ENCODE peak calls at places on chromosomes 16 and 17, in eight cellular contexts. U, P, Q, D, H, A, X and N are unnamed samples.

GRCh38 chr17:6506679-6507231 is 49.6 kb downstream of the PITPNM3 start:
- DNase-seq in U (no peak), P (peak; percentile 49), Q (no peak), D (no peak), H (no peak), A (no peak), X (no peak), N (no peak)

GRCh38 chr17:16881239-16881924 is 90.5 kb downstream of the TNFRSF13B start:
- DNase-seq in U (no peak), P (no peak), Q (no peak), D (no peak), H (no peak), A (no peak), X (no peak), N (no peak)

GRCh38 chr17:41796066-41796895 is 9.8 kb upstream of the JUP start:
- DNase-seq in U (no peak), P (no peak), Q (no peak), D (no peak), H (no peak), A (no peak), X (no peak), N (no peak)

GRCh38 chr17:73224663-73225305 is 31.9 kb downstream of the COG1 start:
- DNase-seq in U (no peak), P (no peak), Q (no peak), D (no peak), H (no peak), A (no peak), X (no peak), N (no peak)

GRCh38 chr17:43970366-43970765 is 16.6 kb upstream of the PYY start:
- DNase-seq in U (no peak), P (no peak), Q (no peak), D (no peak), H (no peak), A (no peak), X (no peak), N (no peak)

GRCh38 chr17:40303009-40303657 is 5.8 kb upstream of the RARA start:
- DNase-seq in U (peak; percentile 34), P (peak; percentile 59), Q (no peak), D (no peak), H (peak; percentile 67), A (no peak), X (no peak), N (no peak)

GRCh38 chr17:73541111-73541510 is 103.1 kb downstream of the SDK2 start:
- DNase-seq in U (no peak), P (no peak), Q (no peak), D (peak; percentile 32), H (no peak), A (no peak), X (no peak), N (no peak)

GRCh38 chr17:6492892-6493674 is 48.8 kb downstream of the PIMREG start:
- DNase-seq in U (no peak), P (no peak), Q (no peak), D (no peak), H (no peak), A (no peak), X (no peak), N (no peak)

GRCh38 chr17:1485748-1486376 is 6.6 kb downstream of the MYO1C start:
- DNase-seq in U (peak; percentile 37), P (peak; percentile 65), Q (no peak), D (no peak), H (peak; percentile 36), A (no peak), X (no peak), N (no peak)

GRCh38 chr17:72053069-72053846 is 67.6 kb upstream of the SOX9 start:
- DNase-seq in U (no peak), P (no peak), Q (peak; percentile 9), D (no peak), H (no peak), A (no peak), X (no peak), N (no peak)

GRCh38 chr17:67891481-67892119 is 66.3 kb downstream of the BPTF start:
- DNase-seq in U (no peak), P (peak; percentile 54), Q (no peak), D (no peak), H (peak; percentile 57), A (no peak), X (peak; percentile 53), N (peak; percentile 40)

GRCh38 chr17:48351916-48352332 is 78.1 kb downstream of the SKAP1 start:
- DNase-seq in U (no peak), P (peak; percentile 43), Q (no peak), D (no peak), H (no peak), A (no peak), X (peak; percentile 54), N (no peak)

GRCh38 chr17:79988163-79988971 is 47.3 kb downstream of the TBC1D16 start:
- DNase-seq in U (no peak), P (peak; percentile 81), Q (no peak), D (no peak), H (peak; percentile 47), A (no peak), X (peak; percentile 63), N (no peak)

GRCh38 chr17:5933430-5933829 is 136.7 kb upstream of the WSCD1 start:
- DNase-seq in U (no peak), P (no peak), Q (no peak), D (no peak), H (no peak), A (no peak), X (no peak), N (no peak)

GRCh38 chr16:58030136-58030840 is 4.7 kb downstream of the MMP15 start:
- DNase-seq in U (no peak), P (no peak), Q (no peak), D (no peak), H (no peak), A (no peak), X (no peak), N (no peak)

GRCh38 chr17:72467841-72468653 is 347.2 kb downstream of the SOX9 start:
- DNase-seq in U (no peak), P (peak; percentile 69), Q (peak; percentile 21), D (peak; percentile 39), H (no peak), A (no peak), X (no peak), N (peak; percentile 33)

GRCh38 chr17:57762375-57762916 is 17.3 kb upstream of the CCDC182 start:
- DNase-seq in U (no peak), P (no peak), Q (no peak), D (no peak), H (no peak), A (no peak), X (no peak), N (no peak)

GRCh38 chr17:17387461-17388362 is 84.5 kb downstream of the NT5M start:
- DNase-seq in U (no peak), P (no peak), Q (no peak), D (no peak), H (no peak), A (no peak), X (no peak), N (no peak)

GRCh38 chr17:15385305-15385704 is 43.9 kb upstream of the TEKT3 start:
- DNase-seq in U (no peak), P (no peak), Q (no peak), D (no peak), H (no peak), A (no peak), X (no peak), N (no peak)

GRCh38 chr17:37284198-37284597 is 91.6 kb upstream of the C17orf78 start:
- DNase-seq in U (no peak), P (peak; percentile 7), Q (no peak), D (no peak), H (no peak), A (no peak), X (no peak), N (no peak)

GRCh38 chr17:15999141-15999973 is at the start of the genes TTC19 and ZSWIM7:
- DNase-seq in U (peak; percentile 99), P (peak; percentile 96), Q (peak; percentile 90), D (peak; percentile 93), H (peak; percentile 90), A (peak; percentile 80), X (peak; percentile 76), N (peak; percentile 90)

GRCh38 chr16:50474138-50474537 is 74.1 kb upstream of the NKD1 start:
- DNase-seq in U (no peak), P (no peak), Q (no peak), D (no peak), H (no peak), A (no peak), X (no peak), N (no peak)

GRCh38 chr16:69179255-69180010 is 7.5 kb upstream of the SNTB2 start:
- DNase-seq in U (no peak), P (peak; percentile 90), Q (no peak), D (no peak), H (no peak), A (no peak), X (no peak), N (no peak)

GRCh38 chr16:80300456-80300855 is 240.3 kb upstream of the DYNLRB2 start:
- DNase-seq in U (no peak), P (no peak), Q (no peak), D (no peak), H (no peak), A (no peak), X (peak; percentile 13), N (no peak)

GRCh38 chr17:10271004-10271620 is 72.7 kb upstream of the GAS7 start:
- DNase-seq in U (no peak), P (no peak), Q (no peak), D (no peak), H (no peak), A (no peak), X (no peak), N (no peak)

GRCh38 chr16:19400709-19401108 is 17.0 kb upstream of the TMC5 start:
- DNase-seq in U (no peak), P (no peak), Q (no peak), D (no peak), H (no peak), A (no peak), X (no peak), N (no peak)

GRCh38 chr16:1105888-1106620 is 10.0 kb upstream of the C1QTNF8 start:
- DNase-seq in U (peak; percentile 81), P (peak; percentile 35), Q (peak; percentile 26), D (peak; percentile 16), H (peak; percentile 20), A (no peak), X (no peak), N (peak; percentile 25)

GRCh38 chr17:76873856-76874255 is 5.7 kb downstream of the MGAT5B start:
- DNase-seq in U (no peak), P (peak; percentile 67), Q (no peak), D (no peak), H (no peak), A (no peak), X (no peak), N (no peak)

GRCh38 chr17:70168044-70168978 is 1.0 kb upstream of the KCNJ2 start:
- DNase-seq in U (peak; percentile 56), P (peak; percentile 77), Q (peak; percentile 80), D (peak; percentile 63), H (peak; percentile 48), A (no peak), X (no peak), N (peak; percentile 77)

GRCh38 chr17:7476474-7476873 is 3.0 kb downstream of the ZBTB4 start:
- DNase-seq in U (no peak), P (peak; percentile 68), Q (no peak), D (no peak), H (no peak), A (no peak), X (no peak), N (no peak)

GRCh38 chr17:75615301-75615700 is 17.9 kb upstream of the SMIM5 start:
- DNase-seq in U (no peak), P (no peak), Q (no peak), D (no peak), H (no peak), A (no peak), X (no peak), N (no peak)

GRCh38 chr17:19713901-19714361 is 2.5 kb downstream of the SLC47A2 start:
- DNase-seq in U (no peak), P (no peak), Q (no peak), D (no peak), H (no peak), A (no peak), X (no peak), N (no peak)

GRCh38 chr17:17075037-17075755 is 32.9 kb downstream of the MPRIP start:
- DNase-seq in U (no peak), P (peak; percentile 63), Q (no peak), D (no peak), H (peak; percentile 76), A (no peak), X (no peak), N (no peak)

GRCh38 chr17:39100530-39100929 is 50.9 kb downstream of the PLXDC1 start:
- DNase-seq in U (no peak), P (no peak), Q (no peak), D (no peak), H (no peak), A (no peak), X (no peak), N (no peak)